ENCODE peak calls at places on chromosomes 6 and 20, in five cellular contexts. G, Z, X, S and F are unnamed samples.
A peak's percentile ranks its signal among the peaks of the same experiment; 100 is the strongest.

GRCh38 chr6:14797875-14798593 is 447.8 kb upstream of the JARID2 start:
- DNase-seq in Z (peak; percentile 64), G (no peak), S (no peak), X (no peak), F (no peak)

GRCh38 chr6:72595812-72596211 is 26.1 kb upstream of the KCNQ5 start:
- DNase-seq in Z (no peak), S (no peak), X (no peak), G (no peak), F (no peak)

GRCh38 chr20:59074456-59074855 is 31.9 kb upstream of the PRELID3B start:
- DNase-seq in G (no peak), Z (no peak), S (no peak), X (no peak), F (no peak)

GRCh38 chr6:31383149-31383548 is 20.2 kb upstream of the MICA start:
- DNase-seq in X (no peak), G (no peak), Z (no peak), S (no peak), F (no peak)

GRCh38 chr6:149864578-149865535 is 698 bp upstream of the LRP11 start:
- DNase-seq in X (peak; percentile 47), Z (no peak), G (peak; percentile 20), S (peak; percentile 39), F (peak; percentile 74)

GRCh38 chr6:131756039-131756438 is 45.2 kb upstream of the CTAGE9 start:
- DNase-seq in S (no peak), X (no peak), Z (no peak), G (no peak), F (no peak)

GRCh38 chr20:33332905-33333456 is 50.0 kb downstream of the BPIFB1 start:
- DNase-seq in X (no peak), Z (no peak), S (no peak), G (no peak), F (no peak)

GRCh38 chr6:159460476-159460875 is 232.6 kb downstream of the SOD2 start:
- DNase-seq in X (no peak), G (no peak), Z (no peak), S (no peak), F (no peak)

GRCh38 chr6:168088161-168089106 is 9.4 kb upstream of the FRMD1 start:
- DNase-seq in G (peak; percentile 36), Z (peak; percentile 80), X (no peak), S (peak; percentile 62), F (no peak)

GRCh38 chr20:52193133-52193532 is 1.6 kb upstream of the ZFP64 start:
- DNase-seq in G (no peak), S (no peak), X (no peak), Z (no peak), F (no peak)

GRCh38 chr20:34017610-34018009 is 23.9 kb downstream of the RALY start:
- DNase-seq in X (no peak), S (no peak), G (no peak), Z (no peak), F (no peak)

GRCh38 chr20:53208110-53208908 is 236.2 kb downstream of the TSHZ2 start:
- DNase-seq in X (no peak), G (peak; percentile 14), Z (peak; percentile 89), S (peak; percentile 30), F (no peak)

GRCh38 chr6:113481441-113481840 is 375.7 kb upstream of the MARCKS start:
- DNase-seq in G (no peak), S (no peak), Z (no peak), X (no peak), F (no peak)

GRCh38 chr20:16654858-16655257 is 75.0 kb upstream of the SNRPB2 start:
- DNase-seq in G (no peak), S (no peak), X (no peak), Z (no peak), F (no peak)

GRCh38 chr6:20744911-20745557 is 210.8 kb downstream of the CDKAL1 start:
- DNase-seq in G (no peak), X (no peak), S (no peak), Z (no peak), F (no peak)

GRCh38 chr20:64035066-64035932 is 683 bp upstream of the C20orf204 start:
- DNase-seq in G (no peak), S (no peak), Z (peak; percentile 66), X (no peak), F (no peak)

GRCh38 chr6:12203001-12203400 is 87.2 kb upstream of the EDN1 start:
- DNase-seq in S (no peak), G (no peak), Z (peak; percentile 80), X (no peak), F (no peak)

GRCh38 chr6:21871831-21872230 is 278.3 kb downstream of the SOX4 start:
- DNase-seq in S (no peak), Z (peak; percentile 50), G (no peak), X (no peak), F (no peak)

GRCh38 chr20:52494244-52494643 is 302.7 kb upstream of the ZFP64 start:
- DNase-seq in X (no peak), S (no peak), G (no peak), Z (no peak), F (no peak)

GRCh38 chr6:111230351-111231077 is 143.2 kb downstream of the SLC16A10 start:
- DNase-seq in X (no peak), G (no peak), Z (no peak), S (no peak), F (no peak)

GRCh38 chr6:61809004-61809595 is 476.9 kb downstream of the KHDRBS2 start:
- DNase-seq in X (no peak), Z (no peak), G (no peak), S (peak; percentile 17), F (peak; percentile 18)